ENCODE peak calls at places on chromosomes 13 and 19, in nine cellular contexts. One of them, this sample, is unnamed.
A peak's percentile ranks its signal among the peaks of the same experiment; 100 is the strongest.

GRCh38 chr19:12779162-12779993 is 4.0 kb upstream of the HOOK2 start:
- DNase-seq in caudate nucleus: no peak
- DNase-seq in NCI-H1105: peak; percentile 20
- DNase-seq in stimulated activated naive CD4-positive, alpha-beta T cell: no peak
- DNase-seq in tibial artery: no peak
- DNase-seq in CD4-positive, alpha-beta T cell: no peak
- DNase-seq in NCI-H460: no peak
- DNase-seq in lower lobe of right lung: no peak
- DNase-seq in colonic mucosa: peak; percentile 51
- DNase-seq in this sample: peak; percentile 85

GRCh38 chr19:4369888-4370260 is 26.5 kb downstream of the MPND start:
- DNase-seq in caudate nucleus: no peak
- DNase-seq in NCI-H1105: no peak
- DNase-seq in stimulated activated naive CD4-positive, alpha-beta T cell: peak; percentile 53
- DNase-seq in tibial artery: no peak
- DNase-seq in CD4-positive, alpha-beta T cell: peak; percentile 58
- DNase-seq in NCI-H460: peak; percentile 24
- DNase-seq in lower lobe of right lung: peak; percentile 74
- DNase-seq in colonic mucosa: peak; percentile 68
- DNase-seq in this sample: no peak

GRCh38 chr13:78326608-78327007 is 276.7 kb downstream of the POU4F1 start:
- DNase-seq in caudate nucleus: no peak
- DNase-seq in NCI-H1105: no peak
- DNase-seq in stimulated activated naive CD4-positive, alpha-beta T cell: no peak
- DNase-seq in tibial artery: no peak
- DNase-seq in CD4-positive, alpha-beta T cell: no peak
- DNase-seq in NCI-H460: no peak
- DNase-seq in lower lobe of right lung: no peak
- DNase-seq in colonic mucosa: no peak
- DNase-seq in this sample: no peak

GRCh38 chr19:8641908-8642547 is 11.6 kb downstream of the NFILZ start:
- DNase-seq in caudate nucleus: no peak
- DNase-seq in NCI-H1105: peak; percentile 5
- DNase-seq in stimulated activated naive CD4-positive, alpha-beta T cell: no peak
- DNase-seq in tibial artery: no peak
- DNase-seq in CD4-positive, alpha-beta T cell: no peak
- DNase-seq in NCI-H460: peak; percentile 23
- DNase-seq in lower lobe of right lung: no peak
- DNase-seq in colonic mucosa: no peak
- DNase-seq in this sample: peak; percentile 50

GRCh38 chr19:49056101-49056901 is 1.2 kb downstream of the CGB7 start:
- DNase-seq in caudate nucleus: no peak
- DNase-seq in NCI-H1105: no peak
- DNase-seq in stimulated activated naive CD4-positive, alpha-beta T cell: peak; percentile 9
- DNase-seq in tibial artery: peak; percentile 49
- DNase-seq in CD4-positive, alpha-beta T cell: peak; percentile 19
- DNase-seq in NCI-H460: no peak
- DNase-seq in lower lobe of right lung: peak; percentile 70
- DNase-seq in colonic mucosa: peak; percentile 72
- DNase-seq in this sample: peak; percentile 56

GRCh38 chr19:36031308-36031707 is 1.4 kb downstream of the CLIP3 start:
- DNase-seq in caudate nucleus: no peak
- DNase-seq in NCI-H1105: no peak
- DNase-seq in stimulated activated naive CD4-positive, alpha-beta T cell: no peak
- DNase-seq in tibial artery: no peak
- DNase-seq in CD4-positive, alpha-beta T cell: no peak
- DNase-seq in NCI-H460: no peak
- DNase-seq in lower lobe of right lung: no peak
- DNase-seq in colonic mucosa: no peak
- DNase-seq in this sample: no peak

GRCh38 chr13:75372517-75372916 is 109.5 kb downstream of the TBC1D4 start:
- DNase-seq in caudate nucleus: no peak
- DNase-seq in NCI-H1105: no peak
- DNase-seq in stimulated activated naive CD4-positive, alpha-beta T cell: no peak
- DNase-seq in tibial artery: no peak
- DNase-seq in CD4-positive, alpha-beta T cell: no peak
- DNase-seq in NCI-H460: peak; percentile 33
- DNase-seq in lower lobe of right lung: no peak
- DNase-seq in colonic mucosa: peak; percentile 32
- DNase-seq in this sample: peak; percentile 57

GRCh38 chr19:2049741-2050348 is 1.2 kb downstream of the MKNK2 start:
- DNase-seq in caudate nucleus: no peak
- DNase-seq in NCI-H1105: no peak
- DNase-seq in stimulated activated naive CD4-positive, alpha-beta T cell: peak; percentile 46
- DNase-seq in tibial artery: peak; percentile 88
- DNase-seq in CD4-positive, alpha-beta T cell: peak; percentile 44
- DNase-seq in NCI-H460: no peak
- DNase-seq in lower lobe of right lung: peak; percentile 94
- DNase-seq in colonic mucosa: peak; percentile 93
- DNase-seq in this sample: peak; percentile 74

GRCh38 chr13:23510979-23511735 is 59.1 kb upstream of the TNFRSF19 start:
- DNase-seq in caudate nucleus: no peak
- DNase-seq in NCI-H1105: no peak
- DNase-seq in stimulated activated naive CD4-positive, alpha-beta T cell: no peak
- DNase-seq in tibial artery: no peak
- DNase-seq in CD4-positive, alpha-beta T cell: no peak
- DNase-seq in NCI-H460: peak; percentile 52
- DNase-seq in lower lobe of right lung: no peak
- DNase-seq in colonic mucosa: no peak
- DNase-seq in this sample: peak; percentile 30

This sample was measured in dermis microvascular lymphatic vessel endothelial cell.